ENCODE peak calls at places on chromosomes 6 and 20, in five cellular contexts. One of them, this sample, is unnamed.
A peak's percentile ranks its signal among the peaks of the same experiment; 100 is the strongest.

GRCh38 chr6:44400572-44400971 is 13.1 kb downstream of the CDC5L start:
- DNase-seq in activated T-cell treated with anti-CD3 and anti-CD28 coated beads, Interleukin-2, amount 50 U/mL, for 72 hours: no peak
- DNase-seq in transverse colon: no peak
- DNase-seq in hepatic stellate cell: no peak
- DNase-seq in EH: no peak
- DNase-seq in this sample: no peak

GRCh38 chr6:2063547-2063946 is 181.9 kb downstream of the GMDS start:
- DNase-seq in activated T-cell treated with anti-CD3 and anti-CD28 coated beads, Interleukin-2, amount 50 U/mL, for 72 hours: no peak
- DNase-seq in transverse colon: no peak
- DNase-seq in hepatic stellate cell: no peak
- DNase-seq in EH: no peak
- DNase-seq in this sample: no peak

GRCh38 chr6:73491371-73491770 is 29.5 kb downstream of the EEF1A1 start:
- DNase-seq in activated T-cell treated with anti-CD3 and anti-CD28 coated beads, Interleukin-2, amount 50 U/mL, for 72 hours: no peak
- DNase-seq in transverse colon: no peak
- DNase-seq in hepatic stellate cell: no peak
- DNase-seq in EH: peak; percentile 27
- DNase-seq in this sample: no peak

GRCh38 chr6:31576897-31577341 is 1.6 kb downstream of the TNF start:
- DNase-seq in activated T-cell treated with anti-CD3 and anti-CD28 coated beads, Interleukin-2, amount 50 U/mL, for 72 hours: peak; percentile 58
- DNase-seq in transverse colon: peak; percentile 60
- DNase-seq in hepatic stellate cell: no peak
- DNase-seq in EH: no peak
- DNase-seq in this sample: no peak

GRCh38 chr6:32933661-32934085 is 7.2 kb downstream of the HLA-DMB start:
- DNase-seq in activated T-cell treated with anti-CD3 and anti-CD28 coated beads, Interleukin-2, amount 50 U/mL, for 72 hours: peak; percentile 72
- DNase-seq in transverse colon: peak; percentile 85
- DNase-seq in hepatic stellate cell: peak; percentile 63
- DNase-seq in EH: peak; percentile 77
- DNase-seq in this sample: peak; percentile 81

GRCh38 chr20:35954907-35955251 is 577 bp upstream of the SCAND1 start:
- DNase-seq in activated T-cell treated with anti-CD3 and anti-CD28 coated beads, Interleukin-2, amount 50 U/mL, for 72 hours: peak; percentile 30
- DNase-seq in transverse colon: no peak
- DNase-seq in hepatic stellate cell: peak; percentile 63
- DNase-seq in EH: peak; percentile 51
- DNase-seq in this sample: no peak

GRCh38 chr6:20686142-20686541 is 151.9 kb downstream of the CDKAL1 start:
- DNase-seq in activated T-cell treated with anti-CD3 and anti-CD28 coated beads, Interleukin-2, amount 50 U/mL, for 72 hours: no peak
- DNase-seq in transverse colon: no peak
- DNase-seq in hepatic stellate cell: no peak
- DNase-seq in EH: no peak
- DNase-seq in this sample: no peak

GRCh38 chr6:5379647-5380242 is 118.4 kb downstream of the FARS2 start:
- DNase-seq in activated T-cell treated with anti-CD3 and anti-CD28 coated beads, Interleukin-2, amount 50 U/mL, for 72 hours: peak; percentile 41
- DNase-seq in transverse colon: peak; percentile 20
- DNase-seq in hepatic stellate cell: peak; percentile 22
- DNase-seq in EH: peak; percentile 52
- DNase-seq in this sample: no peak

GRCh38 chr6:68043122-68043398 is 592.0 kb upstream of the ADGRB3 start:
- DNase-seq in activated T-cell treated with anti-CD3 and anti-CD28 coated beads, Interleukin-2, amount 50 U/mL, for 72 hours: no peak
- DNase-seq in transverse colon: no peak
- DNase-seq in hepatic stellate cell: no peak
- DNase-seq in EH: no peak
- DNase-seq in this sample: no peak

GRCh38 chr20:63475209-63475608 is 2.8 kb upstream of the KCNQ2 start:
- DNase-seq in activated T-cell treated with anti-CD3 and anti-CD28 coated beads, Interleukin-2, amount 50 U/mL, for 72 hours: no peak
- DNase-seq in transverse colon: no peak
- DNase-seq in hepatic stellate cell: peak; percentile 50
- DNase-seq in EH: peak; percentile 38
- DNase-seq in this sample: no peak

This sample was measured in mucosa of gallbladder.